ENCODE peak calls at places on chromosomes 4 and X, in seven cellular contexts. R, X, W, H, L, P and E are unnamed samples.
A peak's percentile ranks its signal among the peaks of the same experiment; 100 is the strongest.

GRCh38 chrX:128781506-128781905 is 729.3 kb upstream of the ACTRT1 start:
- DNase-seq in P (peak; percentile 15), H (no peak), W (no peak), L (peak; percentile 49), X (peak; percentile 59), R (no peak), E (no peak)

GRCh38 chrX:55489315-55490009 is at the start of gene USP51:
- DNase-seq in H (peak; percentile 24), W (peak; percentile 51), L (peak; percentile 57), X (peak; percentile 73), P (peak; percentile 28), R (peak; percentile 25), E (peak; percentile 21)

GRCh38 chr4:6987566-6987920 is 55.6 kb upstream of the TADA2B start:
- DNase-seq in L (no peak), H (no peak), W (no peak), R (no peak), P (no peak), X (peak; percentile 54), E (no peak)

GRCh38 chrX:93637591-93637990 is 35.8 kb downstream of the NAP1L3 start:
- DNase-seq in R (no peak), L (no peak), P (no peak), X (peak; percentile 57), H (no peak), W (no peak), E (no peak)

GRCh38 chr4:56286763-56287162 is 100.5 kb downstream of the AASDH start:
- DNase-seq in X (no peak), R (no peak), P (no peak), L (no peak), H (no peak), W (no peak), E (no peak)

GRCh38 chr4:166078383-166078782 is 205.3 kb downstream of the TLL1 start:
- DNase-seq in P (no peak), W (no peak), L (no peak), R (no peak), H (no peak), X (no peak), E (no peak)

GRCh38 chrX:11531226-11531625 is 134.5 kb downstream of the ARHGAP6 start:
- DNase-seq in L (no peak), X (no peak), W (no peak), P (peak; percentile 4), H (no peak), R (no peak), E (no peak)

GRCh38 chr4:37889849-37890500 is 909 bp upstream of the TBC1D1 start:
- DNase-seq in H (peak; percentile 48), R (no peak), P (no peak), L (peak; percentile 58), W (peak; percentile 72), X (peak; percentile 62), E (no peak)

GRCh38 chr4:52157641-52158316 is 106.7 kb downstream of the SPATA18 start:
- DNase-seq in H (no peak), P (no peak), L (no peak), W (no peak), X (peak; percentile 1), R (no peak), E (no peak)

GRCh38 chrX:96837808-96838207 is 45.9 kb upstream of the RPA4 start:
- DNase-seq in H (no peak), R (no peak), W (no peak), L (no peak), X (no peak), P (no peak), E (no peak)

GRCh38 chrX:96841325-96841724 is 42.4 kb upstream of the RPA4 start:
- DNase-seq in X (no peak), P (no peak), L (no peak), H (no peak), W (no peak), R (no peak), E (no peak)

GRCh38 chrX:96846841-96847240 is 36.9 kb upstream of the RPA4 start:
- DNase-seq in R (no peak), X (peak; percentile 27), P (no peak), L (no peak), H (no peak), W (no peak), E (no peak)

GRCh38 chrX:96843566-96843965 is 40.1 kb upstream of the RPA4 start:
- DNase-seq in L (no peak), P (no peak), X (peak; percentile 67), R (no peak), H (no peak), W (no peak), E (no peak)
- TF ChIP-seq CTCF in L (peak; percentile 48), P (no peak), X (peak; percentile 42), R (no peak), H (peak; percentile 45), W (no peak), E (peak; percentile 8)

DNA sequence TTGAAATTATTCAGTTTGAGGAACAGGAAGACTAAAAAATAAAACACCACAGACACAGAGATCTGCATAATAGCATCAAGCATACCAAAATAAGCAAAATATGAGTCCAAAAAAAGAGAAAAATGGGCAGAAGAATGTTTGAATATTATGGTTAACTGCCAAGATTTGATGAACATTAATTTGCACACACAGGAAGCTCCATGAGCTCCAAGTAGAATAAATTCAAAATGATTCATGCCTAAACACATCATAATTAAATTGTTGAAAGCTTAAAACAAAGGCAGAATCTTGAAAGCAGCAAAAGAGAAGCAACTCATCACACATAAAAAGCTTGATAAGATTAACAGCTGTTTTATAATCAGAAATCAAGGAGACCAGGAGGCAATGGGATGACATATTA is 156.6 kb upstream of the ARSJ start:
- DNase-seq in P (no peak), H (no peak), W (no peak), X (no peak), L (no peak), R (no peak), E (no peak)
- H3K4me3 ChIP-seq in P (no peak overlapping the region), H (no peak overlapping the region), W (no peak overlapping the region), X (no peak overlapping the region), L (no peak overlapping the region), R (no peak overlapping the region), E (no peak overlapping the region)

GRCh38 chr4:25913056-25913850 is 767 bp upstream of the SMIM20 start:
- DNase-seq in P (no peak), X (peak; percentile 51), R (peak; percentile 85), W (peak; percentile 45), H (peak; percentile 38), L (no peak), E (peak; percentile 34)

GRCh38 chr4:25911356-25911755 is 2.7 kb upstream of the SMIM20 start:
- DNase-seq in X (no peak), R (no peak), L (no peak), P (no peak), W (no peak), H (no peak), E (no peak)

GRCh38 chr4:25914670-25915358 is 794 bp downstream of the SMIM20 start:
- DNase-seq in W (no peak), X (no peak), P (no peak), L (no peak), H (no peak), R (no peak), E (no peak)

GRCh38 chr4:25915359-25915716 is 1.3 kb downstream of the SMIM20 start:
- DNase-seq in R (no peak), H (no peak), P (no peak), X (no peak), W (peak; percentile 17), L (no peak), E (no peak)

DNA sequence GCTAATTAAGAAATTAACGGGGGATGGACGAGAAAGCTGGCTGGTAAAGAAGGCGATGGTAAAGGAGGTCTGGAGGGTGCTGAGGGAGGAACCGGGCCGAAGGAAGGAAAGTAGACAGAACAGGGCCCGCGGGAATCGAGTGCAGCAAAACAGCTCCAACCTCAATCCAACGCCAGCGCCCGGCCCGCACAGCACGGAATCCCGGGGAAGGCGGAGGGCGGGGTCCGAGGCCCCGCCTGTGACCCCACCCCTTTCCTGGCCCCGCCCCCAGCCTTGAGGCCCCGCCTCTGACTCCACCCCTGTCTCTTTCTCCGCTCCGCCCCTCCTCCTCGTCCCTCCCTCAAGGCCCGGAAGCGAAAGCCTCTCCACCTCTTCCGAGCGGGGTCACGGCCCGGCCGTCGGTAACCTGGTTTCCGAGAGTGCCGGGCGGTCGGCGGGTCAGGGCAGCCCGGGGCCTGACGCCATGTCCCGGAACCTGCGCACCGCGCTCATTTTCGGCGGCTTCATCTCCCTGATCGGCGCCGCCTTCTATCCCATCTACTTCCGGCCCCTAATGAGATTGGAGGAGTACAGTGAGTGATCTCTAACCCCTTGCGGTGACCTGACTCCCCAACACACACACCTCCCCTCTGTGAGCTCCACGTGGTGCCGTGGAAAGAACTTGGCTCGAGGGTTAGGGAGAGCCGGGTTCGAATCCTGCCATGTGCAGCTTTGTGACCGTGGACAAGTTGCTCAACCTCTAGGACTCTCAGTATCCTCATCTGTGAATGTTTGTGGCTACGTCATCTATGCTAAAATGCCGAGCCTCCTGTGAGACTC is at the start of gene SMIM20:
- DNase-seq in X (peak; percentile 94), R (peak; percentile 90), P (peak; percentile 91), H (peak; percentile 90), L (peak; percentile 93), W (peak; percentile 90), E (peak; percentile 97)
- H3K27ac ChIP-seq in X (peak within 1 kb of the TSS; percentile 95), R (peak within 1 kb of the TSS; percentile 90), P (peak within 1 kb of the TSS; percentile 79), H (peak within 1 kb of the TSS; percentile 88), L (peak within 1 kb of the TSS; percentile 83), W (peak within 1 kb of the TSS; percentile 87), E (peak within 1 kb of the TSS; percentile 97)

DNA sequence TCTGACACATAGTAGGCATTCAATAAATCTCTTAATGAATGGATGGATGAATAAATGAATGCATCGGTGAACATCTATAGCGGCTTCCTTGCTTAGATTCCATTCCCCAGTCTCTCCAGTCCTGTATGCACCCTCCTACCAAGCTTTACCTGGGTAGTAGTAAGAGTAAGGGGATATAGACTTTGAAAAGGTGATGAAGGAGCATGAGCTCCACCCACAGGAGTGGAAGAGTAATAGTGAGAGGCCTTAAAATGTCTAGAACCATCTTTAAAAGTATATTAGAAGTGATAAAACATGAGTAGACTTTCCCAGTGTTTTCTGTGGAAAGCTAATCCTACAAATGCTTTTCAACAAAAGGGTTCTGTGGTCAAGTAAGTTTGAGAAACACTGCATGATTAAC is 35.5 kb upstream of the GPC3 start:
- DNase-seq in R (no peak), W (no peak), X (peak; percentile 49), H (no peak), P (no peak), L (no peak), E (no peak)
- TF ChIP-seq CTCF in R (no peak), W (no peak), X (peak; percentile 52), H (no peak), P (no peak), L (peak; percentile 41), E (no peak)

GRCh38 chr4:2516635-2517034 is 19.8 kb upstream of the FAM193A start:
- DNase-seq in R (no peak), W (no peak), L (no peak), H (no peak), X (peak; percentile 7), P (no peak), E (no peak)
- H3K4me3 ChIP-seq in R (no peak overlapping the region), W (no peak overlapping the region), L (no peak overlapping the region), H (no peak overlapping the region), X (no peak overlapping the region), P (no peak overlapping the region), E (no peak overlapping the region)